ENCODE peak calls at places on chromosome 19, in four cellular contexts. U is CD8-positive, alpha-beta T cell; N is fibroblast of mammary gland; F is HFFc6. R is an unnamed sample.

GRCh38 chr19:40908981-40909380 is 26.9 kb upstream of the CYP2A7 start:
- DNase-seq in U (peak), N (no peak), F (no peak), R (no peak)

GRCh38 chr19:30293051-30293785 is 79.0 kb upstream of the ZNF536 start:
- DNase-seq in U (no peak), N (no peak), F (no peak), R (no peak)

GRCh38 chr19:1206733-1207301 is 1.2 kb downstream of the STK11 start:
- DNase-seq in U (no peak), N (no peak), F (no peak), R (no peak)

GRCh38 chr19:41696402-41697197 is 8.5 kb upstream of the CEACAM7 start:
- DNase-seq in U (no peak), N (no peak), F (no peak), R (no peak)

GRCh38 chr19:58560921-58561320 is 2.5 kb upstream of the UBE2M start:
- DNase-seq in U (no peak), N (no peak), F (no peak), R (no peak)

GRCh38 chr19:28245937-28246336 is 967.0 kb downstream of the UQCRFS1 start:
- DNase-seq in U (no peak), N (no peak), F (no peak), R (no peak)

GRCh38 chr19:1046836-1047695 is 7.2 kb downstream of the ABCA7 start:
- DNase-seq in U (no peak), N (no peak), F (no peak), R (no peak)

GRCh38 chr19:46764817-46765291 is 18.6 kb upstream of the STRN4 start:
- DNase-seq in U (no peak), N (no peak), F (no peak), R (no peak)

GRCh38 chr19:18418034-18418724 is 1.0 kb upstream of the SSBP4 start:
- DNase-seq in U (no peak), N (no peak), F (no peak), R (peak)

GRCh38 chr19:44587863-44588752 is 25.3 kb upstream of the IGSF23 start:
- DNase-seq in U (no peak), N (peak), F (peak), R (no peak)

GRCh38 chr19:43723588-43723987 is 7.7 kb downstream of the IRGC start:
- DNase-seq in U (no peak), N (peak), F (no peak), R (no peak)

GRCh38 chr19:38290631-38291147 is 13.4 kb upstream of the C19orf33 start:
- DNase-seq in U (no peak), N (peak), F (peak), R (no peak)

GRCh38 chr19:19067276-19068072 is 3.7 kb downstream of the SLC25A42 start:
- DNase-seq in U (no peak), N (peak), F (no peak), R (no peak)

GRCh38 chr19:13051581-13052165 is 51.0 kb downstream of the LYL1 start:
- DNase-seq in U (no peak), N (no peak), F (no peak), R (no peak)

GRCh38 chr19:19224852-19225494 is 13.2 kb downstream of the NCAN start:
- DNase-seq in U (peak), N (peak), F (peak), R (peak)

GRCh38 chr19:55581145-55581827 is 638 bp upstream of the ZNF579 start:
- DNase-seq in U (no peak), N (no peak), F (no peak), R (no peak)

GRCh38 chr19:5250127-5250659 is 90.4 kb downstream of the PTPRS start:
- DNase-seq in U (no peak), N (no peak), F (no peak), R (no peak)

GRCh38 chr19:19338082-19338481 is 17.5 kb downstream of the MAU2 start:
- DNase-seq in U (no peak), N (peak), F (peak), R (no peak)

GRCh38 chr19:5313307-5313706 is 27.3 kb downstream of the PTPRS start:
- DNase-seq in U (no peak), N (no peak), F (no peak), R (no peak)

GRCh38 chr19:30450101-30450500 is 77.9 kb downstream of the ZNF536 start:
- DNase-seq in U (no peak), N (no peak), F (no peak), R (no peak)

GRCh38 chr19:11281336-11282049 is 14.5 kb upstream of the TSPAN16 start:
- DNase-seq in U (no peak), N (no peak), F (no peak), R (no peak)

GRCh38 chr19:13356185-13356584 is 150.1 kb downstream of the CACNA1A start:
- DNase-seq in U (no peak), N (no peak), F (no peak), R (no peak)

GRCh38 chr19:10295305-10295846 is 5.6 kb downstream of the ICAM5 start:
- DNase-seq in U (peak), N (no peak), F (no peak), R (peak)

GRCh38 chr19:2089001-2089711 is 7.0 kb downstream of the MOB3A start:
- DNase-seq in U (no peak), N (peak), F (no peak), R (no peak)

GRCh38 chr19:34831714-34832113 is 58.7 kb upstream of the ZNF599 start:
- DNase-seq in U (no peak), N (no peak), F (no peak), R (no peak)

GRCh38 chr19:47790398-47790814 is 11.9 kb downstream of the SELENOW start:
- DNase-seq in U (peak), N (peak), F (no peak), R (peak)
- TF ChIP-seq CTCF in U (peak), N (peak), F (peak), R (peak)

GRCh38 chr19:8069116-8069973 is 16.8 kb downstream of the CCL25 start:
- DNase-seq in U (no peak), N (peak), F (no peak), R (no peak)
- TF ChIP-seq CTCF in U (peak), N (peak), F (peak), R (peak)

GRCh38 chr19:54462713-54463530 is 656 bp downstream of the LENG9 start:
- DNase-seq in U (peak), N (peak), F (peak), R (peak)
- TF ChIP-seq CTCF in U (no peak), N (no peak), F (peak), R (no peak)

GRCh38 chr19:48997972-48998371 is 4.3 kb downstream of the RUVBL2 start:
- DNase-seq in U (peak), N (peak), F (peak), R (peak)
- TF ChIP-seq CTCF in U (no peak), N (peak), F (peak), R (peak)